ENCODE peak calls at places on chromosomes 13 and 19, in nine cellular contexts. W, Z, C, P, T, O, Y, E and U are unnamed samples.

GRCh38 chr13:32237681-32238080 is 77.5 kb downstream of the ZAR1L start:
- DNase-seq in O (no peak), E (no peak), T (no peak), Z (no peak), W (no peak), Y (no peak), C (no peak), P (no peak), U (no peak)

GRCh38 chr13:85408415-85408814 is 390.8 kb downstream of the SLITRK6 start:
- DNase-seq in Z (no peak), O (no peak), C (no peak), W (no peak), E (no peak), Y (no peak), T (no peak), P (no peak), U (no peak)

GRCh38 chr13:52454459-52454824 is 836 bp upstream of the CKAP2 start:
- DNase-seq in Z (no peak), O (no peak), W (no peak), C (peak), E (peak), Y (no peak), T (no peak), P (no peak), U (peak)

GRCh38 chr19:41998246-41999020 is 4.4 kb upstream of the ATP1A3 start:
- DNase-seq in Z (peak), O (no peak), C (peak), T (peak), Y (no peak), P (no peak), E (peak), W (peak), U (peak)

GRCh38 chr13:106532111-106532929 is 3.1 kb downstream of the EFNB2 start:
- DNase-seq in E (no peak), Z (peak), W (no peak), C (peak), T (no peak), Y (no peak), O (no peak), P (no peak), U (no peak)

GRCh38 chr13:38564751-38565150 is 122.1 kb upstream of the FREM2 start:
- DNase-seq in W (no peak), E (no peak), C (no peak), T (no peak), Z (no peak), O (no peak), P (no peak), Y (no peak), U (no peak)

GRCh38 chr19:32692727-32693061 is 1.1 kb downstream of the NUDT19 start:
- DNase-seq in O (no peak), W (no peak), Z (no peak), Y (no peak), E (no peak), C (no peak), T (no peak), P (no peak), U (no peak)

GRCh38 chr13:48888613-48889012 is 87.1 kb upstream of the FNDC3A start:
- DNase-seq in W (no peak), O (no peak), Y (no peak), E (no peak), C (no peak), P (no peak), Z (no peak), T (no peak), U (no peak)

GRCh38 chr19:4304509-4305252 is at the start of gene FSD1:
- DNase-seq in O (no peak), Z (peak), W (no peak), P (peak), C (no peak), E (peak), Y (no peak), T (peak), U (peak)

GRCh38 chr13:38690231-38690630 is 3.4 kb downstream of the FREM2 start:
- DNase-seq in W (no peak), O (no peak), P (no peak), Z (no peak), T (no peak), Y (no peak), E (no peak), C (no peak), U (no peak)

GRCh38 chr19:3586124-3586626 is 897 bp downstream of the GIPC3 start:
- DNase-seq in E (peak), Y (no peak), O (no peak), W (no peak), C (no peak), Z (no peak), P (no peak), T (peak), U (no peak)

GRCh38 chr13:110756268-110756667 is 42.8 kb downstream of the ING1 start:
- DNase-seq in O (no peak), W (no peak), P (peak), Y (no peak), E (no peak), T (no peak), Z (peak), C (no peak), U (no peak)

GRCh38 chr13:47794963-47795362 is 206.1 kb downstream of the SUCLA2 start:
- DNase-seq in O (no peak), T (no peak), Z (peak), Y (no peak), E (no peak), C (no peak), W (no peak), P (no peak), U (no peak)

GRCh38 chr19:45815501-45816216 is 551 bp upstream of the RSPH6A start:
- DNase-seq in W (peak), E (no peak), Z (no peak), P (no peak), T (peak), C (no peak), O (no peak), Y (peak), U (no peak)

GRCh38 chr13:33352023-33352422 is 66.5 kb upstream of the STARD13 start:
- DNase-seq in W (no peak), Z (no peak), Y (no peak), T (no peak), O (no peak), P (no peak), C (no peak), E (no peak), U (no peak)

GRCh38 chr13:71964491-71965108 is 97.6 kb upstream of the DACH1 start:
- DNase-seq in E (no peak), O (no peak), Z (peak), Y (no peak), P (no peak), C (no peak), W (no peak), T (no peak), U (no peak)

GRCh38 chr13:61286148-61286745 is 129.4 kb downstream of the PCDH20 start:
- DNase-seq in O (no peak), Y (no peak), T (no peak), P (no peak), E (no peak), W (no peak), C (peak), Z (no peak), U (no peak)
- TF ChIP-seq CTCF in O (no peak), Y (no peak), T (peak), P (peak), E (no peak), W (peak), C (peak), Z (no peak), U (peak)

GRCh38 chr19:53909471-53910169 is 542 bp downstream of the CACNG7 start:
- DNase-seq in O (no peak), C (no peak), E (no peak), T (no peak), P (no peak), Y (no peak), W (no peak), Z (no peak), U (peak)

GRCh38 chr19:53915000-53915399 is 5.9 kb downstream of the CACNG7 start:
- DNase-seq in Y (no peak), O (no peak), W (no peak), P (no peak), Z (no peak), E (no peak), C (no peak), T (no peak), U (no peak)

GRCh38 chr19:53916004-53916403 is 6.9 kb downstream of the CACNG7 start:
- DNase-seq in Z (no peak), T (no peak), Y (no peak), W (no peak), O (no peak), E (no peak), C (no peak), P (no peak), U (no peak)

GRCh38 chr19:53910170-53910518 is 1.1 kb downstream of the CACNG7 start:
- DNase-seq in W (no peak), T (no peak), E (no peak), C (no peak), Y (no peak), P (no peak), Z (no peak), O (no peak), U (peak)

DNA sequence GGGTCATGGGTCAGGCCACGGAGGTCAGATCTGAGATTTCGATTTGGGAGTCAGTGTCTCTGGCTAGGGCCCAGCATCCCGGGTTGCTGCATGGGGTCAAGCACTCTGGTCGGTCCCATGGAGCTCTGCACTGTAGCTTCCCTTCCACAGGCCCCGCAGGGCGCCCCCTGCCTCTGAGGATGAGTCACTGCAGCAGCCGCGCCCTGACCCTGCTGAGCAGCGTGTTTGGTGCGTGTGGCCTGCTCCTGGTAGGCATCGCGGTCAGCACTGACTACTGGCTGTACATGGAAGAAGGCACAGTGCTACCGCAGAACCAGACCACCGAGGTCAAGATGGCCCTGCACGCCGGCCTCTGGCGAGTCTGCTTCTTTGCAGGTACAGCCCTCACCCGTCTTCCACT is 3.6 kb downstream of the CACNG7 start:
- DNase-seq in W (no peak), O (no peak), Y (no peak), P (no peak), C (no peak), E (no peak), T (no peak), Z (no peak), U (peak)
- TF ChIP-seq CTCF in W (peak), O (no peak), Y (no peak), P (peak), C (no peak), E (peak), T (peak), Z (peak), U (peak)

GRCh38 chr13:98109226-98109625 is 33.7 kb upstream of the FARP1 start:
- DNase-seq in Z (no peak), C (no peak), W (no peak), Y (no peak), O (no peak), P (no peak), E (no peak), T (no peak), U (no peak)

GRCh38 chr13:98111168-98112098 is 31.5 kb upstream of the FARP1 start:
- DNase-seq in T (no peak), P (no peak), O (no peak), E (no peak), Z (no peak), C (no peak), Y (no peak), W (no peak), U (no peak)

GRCh38 chr13:98112456-98112855 is 30.4 kb upstream of the FARP1 start:
- DNase-seq in Y (no peak), O (no peak), C (peak), T (no peak), W (no peak), P (no peak), E (no peak), Z (no peak), U (no peak)

GRCh38 chr13:98108330-98108729 is 34.6 kb upstream of the FARP1 start:
- DNase-seq in E (no peak), Z (no peak), Y (no peak), W (no peak), O (no peak), T (no peak), P (no peak), C (no peak), U (no peak)

DNA sequence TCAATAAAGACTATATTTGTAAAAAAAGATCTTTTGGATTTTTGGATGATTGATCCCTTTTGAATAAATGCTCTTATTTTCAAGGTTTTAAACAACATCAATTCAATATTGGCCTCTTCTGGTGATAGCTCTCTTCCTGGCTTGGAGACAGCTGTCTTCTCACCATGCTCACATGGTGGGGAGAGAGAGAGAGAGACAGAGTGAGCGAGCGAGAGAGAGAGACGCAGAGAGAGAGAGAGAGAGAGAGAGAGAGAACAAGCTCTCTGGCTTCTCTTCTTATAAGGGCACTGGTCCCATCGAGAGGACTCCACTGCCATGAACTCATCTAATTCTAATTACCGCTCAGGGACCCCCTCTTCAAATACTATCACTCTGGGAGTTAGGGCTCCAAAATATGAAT is 32.1 kb upstream of the FARP1 start:
- DNase-seq in Y (no peak), Z (no peak), W (no peak), P (no peak), E (no peak), C (no peak), O (no peak), T (no peak), U (no peak)
- TF ChIP-seq CTCF in Y (no peak), Z (no peak), W (no peak), P (no peak), E (no peak), C (no peak), O (no peak), T (no peak), U (no peak)

DNA sequence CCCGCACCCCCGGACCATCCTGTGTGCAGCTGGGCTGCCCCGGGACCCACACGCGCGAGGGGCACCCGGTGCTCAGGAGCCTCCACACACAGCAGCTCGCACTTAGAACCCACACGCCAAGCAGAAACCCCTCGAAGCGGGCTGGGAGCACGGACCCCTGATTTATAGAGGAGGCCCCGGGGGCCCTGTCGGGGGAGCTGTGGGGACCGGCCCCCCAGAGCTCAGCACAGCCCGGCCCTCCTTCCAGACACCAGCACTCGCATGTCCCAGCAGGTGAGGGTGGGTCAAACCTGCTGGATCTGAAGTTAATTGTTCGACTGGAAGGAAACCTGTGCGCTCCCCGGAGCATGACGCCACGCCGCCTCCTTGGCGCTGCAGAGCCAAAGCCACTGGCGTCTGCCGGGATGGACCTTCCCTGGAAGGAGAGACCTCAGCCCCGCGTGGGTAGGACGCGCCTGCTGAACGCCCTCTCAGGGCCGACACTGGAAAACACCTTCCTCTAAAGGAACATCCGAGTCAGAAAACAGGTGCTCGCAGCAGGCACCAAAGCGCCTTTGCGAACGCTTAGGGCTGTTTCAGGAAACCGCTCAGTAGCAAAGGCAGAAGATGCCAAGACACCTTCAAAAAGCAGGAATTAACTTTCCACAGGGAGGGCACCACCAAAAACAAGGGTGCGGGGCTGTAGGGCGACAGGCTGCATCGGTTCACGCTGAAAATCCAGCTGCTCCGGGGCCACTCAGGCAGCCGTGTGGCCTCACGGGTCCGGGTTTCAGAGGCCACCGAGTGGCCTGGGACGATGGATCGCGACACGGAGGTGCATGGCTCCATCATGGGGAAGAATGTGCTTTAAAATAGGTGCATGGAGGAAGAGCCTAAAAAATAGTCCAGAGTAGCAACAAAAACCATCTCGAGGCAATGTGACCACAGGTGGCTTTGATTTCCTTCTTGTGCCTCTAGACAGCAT is 37.8 kb upstream of the GRTP1 start:
- DNase-seq in T (no peak), Y (no peak), W (no peak), Z (no peak), C (no peak), P (no peak), O (no peak), E (no peak), U (no peak)
- TF ChIP-seq CTCF in T (no peak), Y (no peak), W (no peak), Z (no peak), C (no peak), P (no peak), O (no peak), E (no peak), U (no peak)